ENCODE peak calls at places on chromosomes 6 and 20, in four cellular contexts. U is A549, R is HepG2, F is K562. D is an unnamed sample.

GRCh38 chr6:90403489-90404381 is 107.1 kb upstream of the BACH2 start:
- DNase-seq in U (no peak), R (peak), F (peak), D (no peak)

GRCh38 chr6:2546941-2547716 is 203.6 kb downstream of the MYLK4 start:
- DNase-seq in U (no peak), R (no peak), F (no peak), D (no peak)

GRCh38 chr6:90314516-90314915 is 17.9 kb upstream of the BACH2 start:
- DNase-seq in U (no peak), R (no peak), F (no peak), D (no peak)

GRCh38 chr20:62745959-62746288 is 37.3 kb downstream of the NTSR1 start:
- DNase-seq in U (no peak), R (no peak), F (no peak), D (no peak)

GRCh38 chr6:128463942-128464341 is 56.5 kb downstream of the PTPRK start:
- DNase-seq in U (no peak), R (no peak), F (no peak), D (no peak)

GRCh38 chr6:140051521-140052455 is 677.3 kb upstream of the CITED2 start:
- DNase-seq in U (peak), R (no peak), F (no peak), D (no peak)

GRCh38 chr6:52249078-52249477 is 4.8 kb upstream of the IL17F start:
- DNase-seq in U (no peak), R (peak), F (no peak), D (no peak)

GRCh38 chr20:32917191-32917950 is 58.6 kb downstream of the EFCAB8 start:
- DNase-seq in U (no peak), R (no peak), F (no peak), D (no peak)

GRCh38 chr6:149166324-149166723 is 151.2 kb upstream of the TAB2 start:
- DNase-seq in U (no peak), R (no peak), F (no peak), D (no peak)

GRCh38 chr6:159473435-159473834 is 219.6 kb downstream of the SOD2 start:
- DNase-seq in U (no peak), R (no peak), F (no peak), D (no peak)

GRCh38 chr6:26054937-26055669 is 32.1 kb upstream of the HFE start:
- DNase-seq in U (peak), R (peak), F (peak), D (peak)

GRCh38 chr6:7389451-7390217 is at the start of the genes CAGE1 and RIOK1:
- DNase-seq in U (peak), R (peak), F (peak), D (peak)

GRCh38 chr6:138234363-138234762 is 16.1 kb upstream of the PBOV1 start:
- DNase-seq in U (no peak), R (no peak), F (no peak), D (no peak)

GRCh38 chr6:38570750-38571149 is 69.0 kb downstream of the BTBD9 start:
- DNase-seq in U (no peak), R (no peak), F (no peak), D (no peak)

GRCh38 chr6:166223091-166223490 is 55.4 kb upstream of the TBXT start:
- DNase-seq in U (no peak), R (no peak), F (peak), D (no peak)

GRCh38 chr20:9038791-9039190 is 30.1 kb upstream of the PLCB4 start:
- DNase-seq in U (no peak), R (no peak), F (no peak), D (no peak)

GRCh38 chr6:129402244-129402643 is 307.7 kb downstream of the ARHGAP18 start:
- DNase-seq in U (no peak), R (no peak), F (no peak), D (no peak)

GRCh38 chr6:70241991-70242420 is 60.9 kb downstream of the COL9A1 start:
- DNase-seq in U (no peak), R (peak), F (peak), D (no peak)

GRCh38 chr6:157879873-157880254 is 56.8 kb downstream of the SNX9 start:
- DNase-seq in U (no peak), R (no peak), F (no peak), D (no peak)

GRCh38 chr6:147641511-147641910 is 133.0 kb downstream of the SAMD5 start:
- DNase-seq in U (no peak), R (no peak), F (no peak), D (no peak)

GRCh38 chr6:148818939-148819575 is 72.2 kb downstream of the UST start:
- DNase-seq in U (no peak), R (no peak), F (no peak), D (peak)

GRCh38 chr6:3137057-3137777 is 18.7 kb downstream of the BPHL start:
- DNase-seq in U (no peak), R (no peak), F (no peak), D (no peak)

GRCh38 chr6:138468320-138469015 is 30.8 kb downstream of the NHSL1 start:
- DNase-seq in U (peak), R (peak), F (no peak), D (no peak)

GRCh38 chr6:135819665-135820064 is 31.8 kb upstream of the PDE7B start:
- DNase-seq in U (no peak), R (no peak), F (no peak), D (no peak)

GRCh38 chr6:169451065-169451840 is 197.6 kb upstream of the THBS2 start:
- DNase-seq in U (no peak), R (no peak), F (no peak), D (no peak)

GRCh38 chr6:105952762-105953700 is 133.1 kb upstream of the PRDM1 start:
- DNase-seq in U (no peak), R (no peak), F (no peak), D (no peak)

GRCh38 chr6:72864799-72865198 is 242.9 kb downstream of the KCNQ5 start:
- DNase-seq in U (no peak), R (no peak), F (no peak), D (no peak)

GRCh38 chr6:72864236-72864635 is 242.4 kb downstream of the KCNQ5 start:
- DNase-seq in U (no peak), R (no peak), F (no peak), D (no peak)

GRCh38 chr6:72861935-72862432 is 240.1 kb downstream of the KCNQ5 start:
- DNase-seq in U (no peak), R (no peak), F (no peak), D (no peak)

GRCh38 chr6:72863106-72863505 is 241.2 kb downstream of the KCNQ5 start:
- DNase-seq in U (no peak), R (no peak), F (no peak), D (no peak)

GRCh38 chr6:72865467-72865866 is 243.6 kb downstream of the KCNQ5 start:
- DNase-seq in U (no peak), R (no peak), F (no peak), D (no peak)
- TF ChIP-seq NR3C1 in U (no peak), R (no peak), F (no peak), D (no peak)

GRCh38 chr6:45112711-45113110 is 215.4 kb upstream of the RUNX2 start:
- DNase-seq in U (no peak), R (no peak), F (no peak), D (no peak)

GRCh38 chr6:45118684-45119230 is 209.4 kb upstream of the RUNX2 start:
- DNase-seq in U (no peak), R (no peak), F (no peak), D (no peak)

GRCh38 chr6:45115696-45116095 is 212.4 kb upstream of the RUNX2 start:
- DNase-seq in U (no peak), R (no peak), F (no peak), D (no peak)

GRCh38 chr6:45116714-45117410 is 211.3 kb upstream of the RUNX2 start:
- DNase-seq in U (no peak), R (no peak), F (no peak), D (no peak)
- TF ChIP-seq NR3C1 in U (no peak), R (no peak), F (no peak), D (no peak)

DNA sequence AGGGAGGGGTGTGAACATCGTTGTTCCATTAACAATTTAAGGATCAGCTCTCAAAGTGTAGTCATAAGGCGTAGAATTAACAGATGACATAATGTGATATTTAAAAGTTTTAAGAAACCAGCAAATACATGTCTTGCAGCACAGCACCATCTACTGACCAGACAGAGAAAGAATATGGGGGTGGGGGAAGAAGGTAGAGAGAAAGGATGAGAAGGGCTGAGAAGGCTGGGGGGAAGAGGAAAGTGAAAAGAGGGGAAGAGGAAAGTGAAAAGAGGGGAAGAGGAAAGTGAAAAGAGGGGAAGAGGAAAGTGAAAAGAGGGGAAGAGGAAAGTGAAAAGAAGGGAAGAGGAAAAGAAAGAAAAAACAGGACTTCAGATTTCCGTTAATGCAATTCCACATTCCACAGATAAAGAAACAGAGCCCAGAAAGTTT is 80.9 kb downstream of the HAO1 start:
- DNase-seq in U (no peak), R (peak), F (no peak), D (peak)
- TF ChIP-seq NR3C1 in U (no peak), R (no peak), F (no peak), D (no peak)

DNA sequence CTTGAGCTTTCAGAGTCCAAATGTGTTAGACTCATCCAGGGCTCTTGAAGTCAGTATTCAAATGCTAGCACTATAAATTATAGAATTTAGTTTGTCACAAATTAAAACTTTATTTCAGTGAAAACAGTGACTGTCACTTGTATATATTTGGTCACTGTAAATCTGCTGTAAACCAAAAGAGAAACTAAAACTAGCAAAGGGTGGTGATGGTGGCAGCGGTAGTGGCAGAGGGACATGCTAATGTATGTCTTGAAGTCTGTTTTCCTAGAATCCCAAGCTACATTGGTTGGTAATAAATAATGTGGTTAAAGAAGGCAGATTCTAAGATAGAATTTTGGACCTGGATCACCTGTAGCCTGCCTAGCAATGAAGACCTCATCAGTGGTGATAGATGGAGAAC is 140.4 kb upstream of the CENPW start:
- DNase-seq in U (no peak), R (no peak), F (no peak), D (no peak)
- TF ChIP-seq NR3C1 in U (no peak), R (no peak), F (no peak), D (no peak)

DNA sequence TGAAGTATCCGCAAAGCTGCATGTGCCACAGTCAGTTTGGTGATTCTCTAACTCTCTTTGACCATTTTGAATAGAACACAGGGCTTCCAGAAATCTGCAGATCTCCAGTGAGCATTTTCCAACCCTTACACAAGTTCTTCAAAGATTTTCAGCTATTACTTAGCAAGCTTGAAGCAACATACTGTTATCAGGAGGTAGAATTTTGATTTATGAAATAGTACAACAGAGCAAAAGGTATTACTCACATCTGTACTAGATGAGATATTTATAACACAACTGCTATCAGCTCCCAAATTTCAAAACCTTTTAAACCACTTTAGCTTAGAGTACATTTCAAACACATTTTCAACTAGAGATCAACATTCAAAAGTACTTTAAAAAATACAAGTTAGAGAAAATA is 312.4 kb upstream of the ID4 start:
- DNase-seq in U (no peak), R (no peak), F (no peak), D (no peak)
- TF ChIP-seq NR3C1 in U (no peak), R (no peak), F (no peak), D (no peak)

GRCh38 chr6:56938634-56939294 is 16.1 kb upstream of the BEND6 start:
- DNase-seq in U (peak), R (peak), F (no peak), D (no peak)
- TF ChIP-seq NR3C1 in U (no peak), R (no peak), F (no peak), D (no peak)

D was measured in WTC11.